ENCODE peak calls at places on chromosomes 12 and 14, in ten cellular contexts. F, C, X, S, P, M, D, K, W and L are unnamed samples.
A peak's percentile ranks its signal among the peaks of the same experiment; 100 is the strongest.

GRCh38 chr12:19847294-19848059 is 408.2 kb downstream of the AEBP2 start:
- DNase-seq in F (no peak), C (no peak), X (no peak), S (no peak), P (no peak), M (no peak), D (no peak), K (no peak), W (no peak), L (no peak)

GRCh38 chr12:77746108-77746507 is 84.6 kb upstream of the NAV3 start:
- DNase-seq in F (no peak), C (no peak), X (no peak), S (no peak), P (no peak), M (no peak), D (no peak), K (no peak), W (peak; percentile 48), L (no peak)

GRCh38 chr12:117685115-117685926 is 283.5 kb downstream of the KSR2 start:
- DNase-seq in F (peak; percentile 35), C (peak; percentile 73), X (no peak), S (peak; percentile 83), P (peak; percentile 67), M (peak; percentile 34), D (peak; percentile 66), K (peak; percentile 49), W (no peak), L (no peak)

GRCh38 chr12:121775501-121775900 is 18.0 kb downstream of the RHOF start:
- DNase-seq in F (no peak), C (no peak), X (no peak), S (no peak), P (no peak), M (no peak), D (no peak), K (no peak), W (no peak), L (no peak)

GRCh38 chr12:53452159-53453077 is 516 bp downstream of the PCBP2 start:
- DNase-seq in F (peak; percentile 86), C (peak; percentile 69), X (peak; percentile 88), S (peak; percentile 91), P (peak; percentile 89), M (peak; percentile 81), D (peak; percentile 91), K (peak; percentile 88), W (peak; percentile 87), L (peak; percentile 81)

GRCh38 chr12:8860165-8860961 is 37.9 kb downstream of the A2ML1 start:
- DNase-seq in F (peak; percentile 48), C (peak; percentile 46), X (no peak), S (no peak), P (no peak), M (peak; percentile 15), D (peak; percentile 35), K (peak; percentile 19), W (peak; percentile 43), L (peak; percentile 50)

GRCh38 chr14:76236172-76237130 is 84.7 kb downstream of the GPATCH2L start:
- DNase-seq in F (no peak), C (no peak), X (no peak), S (no peak), P (no peak), M (no peak), D (no peak), K (no peak), W (peak; percentile 56), L (no peak)

GRCh38 chr12:108811411-108812185 is 45.8 kb downstream of the SSH1 start:
- DNase-seq in F (no peak), C (no peak), X (no peak), S (no peak), P (peak; percentile 29), M (no peak), D (no peak), K (no peak), W (no peak), L (no peak)

GRCh38 chr14:68628605-68629310 is 164.1 kb downstream of the ZFP36L1 start:
- DNase-seq in F (no peak), C (no peak), X (peak; percentile 62), S (no peak), P (peak; percentile 67), M (no peak), D (no peak), K (no peak), W (no peak), L (peak; percentile 31)

GRCh38 chr12:57262126-57262822 is 11.3 kb upstream of the STAC3 start:
- DNase-seq in F (no peak), C (no peak), X (no peak), S (no peak), P (no peak), M (no peak), D (no peak), K (no peak), W (no peak), L (no peak)

GRCh38 chr14:72692678-72693077 is 201.2 kb downstream of the DPF3 start:
- DNase-seq in F (no peak), C (no peak), X (no peak), S (no peak), P (no peak), M (no peak), D (no peak), K (no peak), W (no peak), L (no peak)

GRCh38 chr12:100566887-100567637 is 6.4 kb upstream of the GAS2L3 start:
- DNase-seq in F (no peak), C (no peak), X (peak; percentile 37), S (no peak), P (no peak), M (no peak), D (no peak), K (peak; percentile 32), W (peak; percentile 65), L (no peak)

DNA sequence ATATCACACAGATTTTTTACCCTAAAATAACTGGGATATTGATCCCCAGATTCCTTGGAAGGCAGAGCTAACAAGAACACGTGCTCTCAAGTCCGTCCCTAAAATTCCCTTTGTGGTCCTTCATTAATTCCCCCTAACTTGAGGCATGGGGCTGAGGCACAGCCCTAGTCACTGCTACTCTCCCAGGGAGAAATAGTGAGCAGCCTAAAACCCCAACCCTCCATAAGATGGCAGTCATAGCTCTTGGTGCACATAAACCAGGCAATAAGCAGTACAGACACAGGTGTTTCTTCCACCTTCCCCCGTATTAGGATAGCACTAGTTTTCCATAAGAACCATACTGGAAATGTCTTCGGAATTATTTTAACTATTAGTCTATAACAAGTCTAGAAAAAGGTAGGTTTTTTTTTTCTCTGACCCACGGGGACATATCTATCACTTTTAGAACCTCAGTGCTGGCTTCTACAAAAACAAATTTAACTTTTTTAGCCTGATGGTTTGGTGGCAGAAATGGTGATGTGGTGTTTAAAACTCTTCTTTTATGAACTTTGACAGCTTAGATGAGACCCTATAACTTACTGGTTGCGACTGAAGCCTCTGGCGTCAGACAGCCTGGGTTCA is 3.1 kb upstream of the ARHGEF40 start:
- DNase-seq in F (no peak), C (peak; percentile 36), X (no peak), S (no peak), P (no peak), M (no peak), D (no peak), K (no peak), W (peak; percentile 50), L (no peak)
- TF ChIP-seq CTCF in F (no peak), C (peak; percentile 37), X (no peak), S (peak; percentile 55), P (no peak), M (peak; percentile 12), D (no peak), K (no peak), W (peak; percentile 42), L (no peak)

GRCh38 chr14:21057803-21058675 is at the start of gene RNASE8:
- DNase-seq in F (no peak), C (peak; percentile 24), X (no peak), S (no peak), P (no peak), M (no peak), D (no peak), K (no peak), W (no peak), L (no peak)
- TF ChIP-seq CTCF in F (no peak), C (no peak), X (no peak), S (no peak), P (no peak), M (peak; percentile 8), D (no peak), K (no peak), W (no peak), L (no peak)

DNA sequence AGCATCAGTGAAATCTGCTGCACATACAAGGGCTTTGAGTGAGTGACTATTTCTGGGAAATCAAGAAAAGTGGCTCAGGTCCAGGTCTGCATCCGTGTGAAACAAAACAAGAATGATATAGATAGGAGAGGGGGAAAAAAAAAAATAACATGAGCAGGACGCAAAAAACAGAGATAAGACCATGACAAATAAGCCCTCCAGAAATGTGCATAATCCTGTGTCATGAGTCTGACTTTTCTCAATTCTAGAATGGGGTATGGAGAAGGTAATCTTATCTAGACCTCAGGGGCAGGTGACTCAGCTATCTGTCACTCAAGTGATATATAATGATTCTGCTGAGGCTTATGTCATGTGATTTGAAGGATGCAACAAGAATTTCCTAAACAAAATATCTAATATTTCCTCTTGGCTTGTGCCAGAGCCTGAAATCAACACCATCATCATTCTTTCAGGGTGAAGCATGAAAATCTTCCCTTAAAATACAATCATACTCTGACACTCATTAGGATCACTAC is 250.0 kb downstream of the PHLDA1 start:
- DNase-seq in F (no peak), C (peak; percentile 30), X (no peak), S (no peak), P (no peak), M (no peak), D (no peak), K (no peak), W (no peak), L (peak; percentile 18)
- TF ChIP-seq CTCF in F (no peak), C (no peak), X (no peak), S (no peak), P (no peak), M (no peak), D (no peak), K (no peak), W (no peak), L (no peak)

GRCh38 chr14:71408362-71409035 is 501.2 kb downstream of the PCNX1 start:
- DNase-seq in F (no peak), C (no peak), X (no peak), S (no peak), P (no peak), M (no peak), D (no peak), K (no peak), W (no peak), L (no peak)

GRCh38 chr14:71400821-71401447 is 493.7 kb downstream of the PCNX1 start:
- DNase-seq in F (no peak), C (no peak), X (no peak), S (no peak), P (no peak), M (no peak), D (no peak), K (no peak), W (no peak), L (no peak)

GRCh38 chr14:71405676-71406075 is 498.4 kb downstream of the PCNX1 start:
- DNase-seq in F (no peak), C (no peak), X (no peak), S (no peak), P (no peak), M (no peak), D (no peak), K (no peak), W (no peak), L (no peak)

GRCh38 chr14:71399057-71399487 is 491.8 kb downstream of the PCNX1 start:
- DNase-seq in F (no peak), C (no peak), X (no peak), S (no peak), P (no peak), M (no peak), D (no peak), K (no peak), W (peak; percentile 54), L (peak; percentile 39)

GRCh38 chr14:71403673-71404072 is 496.4 kb downstream of the PCNX1 start:
- DNase-seq in F (no peak), C (peak; percentile 42), X (no peak), S (peak; percentile 39), P (no peak), M (no peak), D (no peak), K (no peak), W (peak; percentile 15), L (peak; percentile 58)
- TF ChIP-seq CTCF in F (no peak), C (peak; percentile 18), X (no peak), S (peak; percentile 39), P (no peak), M (no peak), D (no peak), K (no peak), W (peak; percentile 38), L (peak; percentile 39)